ENCODE peak calls at places on chromosomes 2 and 18, in six cellular contexts. One of them, this sample, is unnamed.

GRCh38 chr18:25827961-25828561 is 262.4 kb downstream of the SS18 start:
- DNase-seq in tibial nerve: no peak
- DNase-seq in OCI-LY7: no peak
- DNase-seq in HCT116: no peak
- DNase-seq in ovary: no peak
- DNase-seq in left lung: no peak
- DNase-seq in this sample: no peak

GRCh38 chr18:73688851-73689659 is 458.6 kb downstream of the FBXO15 start:
- DNase-seq in ovary: no peak
- DNase-seq in left lung: no peak
- DNase-seq in OCI-LY7: peak; percentile 1
- DNase-seq in HCT116: no peak
- DNase-seq in tibial nerve: no peak
- DNase-seq in this sample: peak; percentile 41

GRCh38 chr2:199223791-199224190 is 233.9 kb downstream of the SATB2 start:
- DNase-seq in HCT116: no peak
- DNase-seq in tibial nerve: no peak
- DNase-seq in ovary: no peak
- DNase-seq in OCI-LY7: peak; percentile 41
- DNase-seq in left lung: no peak
- DNase-seq in this sample: peak; percentile 85

GRCh38 chr2:20052229-20052871 is 922 bp upstream of the LAPTM4A start:
- DNase-seq in HCT116: no peak
- DNase-seq in OCI-LY7: no peak
- DNase-seq in tibial nerve: no peak
- DNase-seq in ovary: no peak
- DNase-seq in left lung: no peak
- DNase-seq in this sample: peak; percentile 38

GRCh38 chr2:3198119-3198518 is 179.5 kb downstream of the EIPR1 start:
- DNase-seq in left lung: no peak
- DNase-seq in HCT116: no peak
- DNase-seq in ovary: no peak
- DNase-seq in OCI-LY7: peak; percentile 21
- DNase-seq in tibial nerve: no peak
- DNase-seq in this sample: no peak

GRCh38 chr2:228067309-228067708 is 114.2 kb downstream of the SPHKAP start:
- DNase-seq in ovary: no peak
- DNase-seq in left lung: no peak
- DNase-seq in tibial nerve: no peak
- DNase-seq in HCT116: no peak
- DNase-seq in OCI-LY7: no peak
- DNase-seq in this sample: no peak

GRCh38 chr2:151922845-151923666 is 94.8 kb upstream of the ARL5A start:
- DNase-seq in tibial nerve: peak; percentile 52
- DNase-seq in left lung: peak; percentile 79
- DNase-seq in HCT116: no peak
- DNase-seq in OCI-LY7: no peak
- DNase-seq in ovary: no peak
- DNase-seq in this sample: no peak

GRCh38 chr2:114534728-114535084 is 92.3 kb downstream of the DPP10 start:
- DNase-seq in HCT116: no peak
- DNase-seq in ovary: no peak
- DNase-seq in tibial nerve: no peak
- DNase-seq in left lung: no peak
- DNase-seq in OCI-LY7: no peak
- DNase-seq in this sample: no peak

GRCh38 chr18:62796216-62796621 is 80.9 kb downstream of the PHLPP1 start:
- DNase-seq in left lung: no peak
- DNase-seq in tibial nerve: no peak
- DNase-seq in ovary: no peak
- DNase-seq in OCI-LY7: no peak
- DNase-seq in HCT116: no peak
- DNase-seq in this sample: no peak

GRCh38 chr2:23375448-23375847 is 9.5 kb upstream of the KLHL29 start:
- DNase-seq in ovary: no peak
- DNase-seq in OCI-LY7: peak; percentile 65
- DNase-seq in left lung: no peak
- DNase-seq in tibial nerve: no peak
- DNase-seq in HCT116: peak; percentile 76
- DNase-seq in this sample: peak; percentile 30

GRCh38 chr18:79400591-79401381 is 5.1 kb downstream of the NFATC1 start:
- DNase-seq in ovary: no peak
- DNase-seq in OCI-LY7: peak; percentile 38
- DNase-seq in HCT116: no peak
- DNase-seq in left lung: peak; percentile 32
- DNase-seq in tibial nerve: no peak
- DNase-seq in this sample: no peak

GRCh38 chr2:200159829-200160781 is 146.4 kb upstream of the SPATS2L start:
- DNase-seq in left lung: no peak
- DNase-seq in tibial nerve: no peak
- DNase-seq in ovary: no peak
- DNase-seq in OCI-LY7: no peak
- DNase-seq in HCT116: no peak
- DNase-seq in this sample: no peak

GRCh38 chr2:190517468-190517867 is 17.1 kb downstream of the NEMP2 start:
- DNase-seq in left lung: no peak
- DNase-seq in HCT116: no peak
- DNase-seq in OCI-LY7: no peak
- DNase-seq in tibial nerve: no peak
- DNase-seq in ovary: no peak
- DNase-seq in this sample: no peak

GRCh38 chr2:146997488-146997887 is 847.3 kb upstream of the ACVR2A start:
- DNase-seq in left lung: no peak
- DNase-seq in OCI-LY7: no peak
- DNase-seq in HCT116: no peak
- DNase-seq in ovary: no peak
- DNase-seq in tibial nerve: no peak
- DNase-seq in this sample: no peak

GRCh38 chr18:7000484-7001096 is 117.0 kb downstream of the LAMA1 start:
- DNase-seq in ovary: no peak
- DNase-seq in HCT116: no peak
- DNase-seq in left lung: no peak
- DNase-seq in OCI-LY7: peak; percentile 3
- DNase-seq in tibial nerve: no peak
- DNase-seq in this sample: peak; percentile 30

GRCh38 chr2:113818382-113818951 is 62.0 kb upstream of the SLC35F5 start:
- DNase-seq in tibial nerve: no peak
- DNase-seq in OCI-LY7: no peak
- DNase-seq in ovary: peak; percentile 82
- DNase-seq in left lung: peak; percentile 61
- DNase-seq in HCT116: peak; percentile 83
- DNase-seq in this sample: peak; percentile 86

GRCh38 chr18:3027301-3027700 is 14.4 kb upstream of the LPIN2 start:
- DNase-seq in ovary: no peak
- DNase-seq in tibial nerve: no peak
- DNase-seq in HCT116: no peak
- DNase-seq in OCI-LY7: no peak
- DNase-seq in left lung: no peak
- DNase-seq in this sample: no peak

GRCh38 chr2:60634443-60634842 is 81.0 kb upstream of the BCL11A start:
- DNase-seq in left lung: no peak
- DNase-seq in OCI-LY7: no peak
- DNase-seq in tibial nerve: no peak
- DNase-seq in ovary: no peak
- DNase-seq in HCT116: no peak
- DNase-seq in this sample: no peak

GRCh38 chr2:86414996-86415395 is 26.2 kb upstream of the KDM3A start:
- DNase-seq in ovary: no peak
- DNase-seq in left lung: no peak
- DNase-seq in HCT116: no peak
- DNase-seq in tibial nerve: no peak
- DNase-seq in OCI-LY7: no peak
- DNase-seq in this sample: peak; percentile 40

GRCh38 chr2:40097691-40098376 is 318.8 kb upstream of the THUMPD2 start:
- DNase-seq in tibial nerve: no peak
- DNase-seq in OCI-LY7: no peak
- DNase-seq in ovary: no peak
- DNase-seq in HCT116: no peak
- DNase-seq in left lung: no peak
- DNase-seq in this sample: no peak

GRCh38 chr2:203814661-203815540 is 52.7 kb upstream of the CTLA4 start:
- DNase-seq in ovary: peak; percentile 41
- DNase-seq in OCI-LY7: peak; percentile 89
- DNase-seq in left lung: peak; percentile 58
- DNase-seq in tibial nerve: peak; percentile 25
- DNase-seq in HCT116: peak; percentile 50
- DNase-seq in this sample: peak; percentile 83

GRCh38 chr2:55148269-55148668 is 83.8 kb downstream of the CLHC1 start:
- DNase-seq in OCI-LY7: no peak
- DNase-seq in HCT116: no peak
- DNase-seq in left lung: no peak
- DNase-seq in tibial nerve: no peak
- DNase-seq in ovary: no peak
- DNase-seq in this sample: peak; percentile 41

GRCh38 chr2:43083278-43083677 is 143.1 kb downstream of the ZFP36L2 start:
- DNase-seq in OCI-LY7: no peak
- DNase-seq in tibial nerve: no peak
- DNase-seq in ovary: peak; percentile 67
- DNase-seq in HCT116: no peak
- DNase-seq in left lung: no peak
- DNase-seq in this sample: no peak

GRCh38 chr2:9231291-9232165 is 24.9 kb downstream of the ASAP2 start:
- DNase-seq in OCI-LY7: no peak
- DNase-seq in ovary: no peak
- DNase-seq in HCT116: no peak
- DNase-seq in left lung: no peak
- DNase-seq in tibial nerve: no peak
- DNase-seq in this sample: no peak

GRCh38 chr2:9230881-9231280 is 24.3 kb downstream of the ASAP2 start:
- DNase-seq in OCI-LY7: no peak
- DNase-seq in HCT116: no peak
- DNase-seq in tibial nerve: no peak
- DNase-seq in left lung: no peak
- DNase-seq in ovary: no peak
- DNase-seq in this sample: no peak

GRCh38 chr2:9232886-9233285 is 26.3 kb downstream of the ASAP2 start:
- DNase-seq in left lung: no peak
- DNase-seq in HCT116: peak; percentile 77
- DNase-seq in ovary: no peak
- DNase-seq in OCI-LY7: no peak
- DNase-seq in tibial nerve: no peak
- DNase-seq in this sample: no peak

GRCh38 chr2:9230051-9230802 is 23.6 kb downstream of the ASAP2 start:
- DNase-seq in HCT116: no peak
- DNase-seq in OCI-LY7: no peak
- DNase-seq in tibial nerve: no peak
- DNase-seq in ovary: no peak
- DNase-seq in left lung: no peak
- DNase-seq in this sample: no peak

DNA sequence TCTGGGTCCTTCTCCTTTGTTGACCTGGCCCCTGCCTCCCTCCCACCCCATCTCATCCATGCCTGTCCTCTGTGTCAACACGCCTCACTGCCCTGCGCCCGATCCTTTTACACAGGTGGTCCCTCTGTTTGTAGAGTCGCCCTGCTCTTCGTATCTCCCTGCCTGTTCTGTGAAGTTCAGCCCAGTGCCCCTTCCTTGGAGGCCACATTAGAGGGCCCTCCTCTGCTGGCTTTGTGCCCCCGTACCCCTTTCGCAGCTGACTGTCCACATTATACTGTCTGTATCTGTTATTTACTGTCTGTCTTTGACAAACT is 25.5 kb downstream of the ASAP2 start:
- DNase-seq in tibial nerve: no peak
- DNase-seq in ovary: no peak
- DNase-seq in left lung: no peak
- DNase-seq in HCT116: no peak
- DNase-seq in OCI-LY7: no peak
- DNase-seq in this sample: no peak
- H3K27ac ChIP-seq in tibial nerve: peak overlapping the region; percentile 48
- H3K27ac ChIP-seq in ovary: no peak overlapping the region
- H3K27ac ChIP-seq in left lung: peak overlapping the region; percentile 1
- H3K27ac ChIP-seq in HCT116: no peak overlapping the region
- H3K27ac ChIP-seq in OCI-LY7: no peak overlapping the region
- H3K27ac ChIP-seq in this sample: peak overlapping the region; percentile 78

DNA sequence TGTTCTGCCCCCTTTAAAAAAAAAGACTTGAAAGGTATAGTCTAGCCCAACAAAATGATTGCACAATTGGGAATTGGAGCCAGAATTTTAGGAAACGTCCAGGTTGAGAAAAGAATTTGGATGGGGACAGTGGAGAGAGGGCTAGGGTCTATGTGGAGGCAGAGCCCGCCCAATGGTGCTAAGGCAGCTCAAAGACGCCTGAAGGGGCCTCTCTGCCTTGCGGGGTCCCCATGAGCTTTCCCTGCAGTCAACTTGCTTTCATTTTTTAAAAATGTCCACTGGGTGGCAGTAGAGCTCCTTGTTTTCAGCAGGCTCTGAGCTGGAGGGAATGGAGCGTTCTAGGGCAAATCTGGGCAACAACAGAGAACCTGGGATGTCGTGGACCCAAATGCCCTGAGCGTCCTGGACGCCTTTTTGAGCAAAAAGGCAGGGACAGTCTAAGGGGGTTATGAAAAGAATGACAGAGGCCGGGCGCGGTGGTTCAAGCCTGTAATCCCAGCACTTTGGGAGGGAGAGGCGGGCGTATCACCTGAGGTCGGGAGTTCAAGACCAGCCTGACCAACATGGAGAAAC is 40.2 kb upstream of the ITM2C start:
- DNase-seq in ovary: peak; percentile 49
- DNase-seq in left lung: no peak
- DNase-seq in tibial nerve: no peak
- DNase-seq in OCI-LY7: peak; percentile 82
- DNase-seq in HCT116: peak; percentile 77
- DNase-seq in this sample: peak; percentile 59
- TF ChIP-seq CTCF in ovary: peak; percentile 33
- TF ChIP-seq CTCF in left lung: peak; percentile 54
- TF ChIP-seq CTCF in tibial nerve: peak; percentile 75
- TF ChIP-seq CTCF in OCI-LY7: peak; percentile 80
- TF ChIP-seq CTCF in HCT116: peak; percentile 50
- TF ChIP-seq CTCF in this sample: peak; percentile 75

GRCh38 chr2:12452211-12452610 is 264.5 kb upstream of the TRIB2 start:
- DNase-seq in ovary: no peak
- DNase-seq in left lung: no peak
- DNase-seq in OCI-LY7: no peak
- DNase-seq in HCT116: no peak
- DNase-seq in tibial nerve: no peak
- DNase-seq in this sample: no peak

GRCh38 chr2:12456293-12457151 is 260.2 kb upstream of the TRIB2 start:
- DNase-seq in left lung: peak; percentile 93
- DNase-seq in OCI-LY7: peak; percentile 26
- DNase-seq in tibial nerve: peak; percentile 83
- DNase-seq in HCT116: peak; percentile 48
- DNase-seq in ovary: peak; percentile 97
- DNase-seq in this sample: peak; percentile 96

GRCh38 chr2:12457831-12458230 is 258.9 kb upstream of the TRIB2 start:
- DNase-seq in ovary: no peak
- DNase-seq in HCT116: no peak
- DNase-seq in tibial nerve: no peak
- DNase-seq in OCI-LY7: no peak
- DNase-seq in left lung: no peak
- DNase-seq in this sample: no peak

GRCh38 chr2:12453731-12454130 is 263.0 kb upstream of the TRIB2 start:
- DNase-seq in ovary: no peak
- DNase-seq in left lung: no peak
- DNase-seq in HCT116: no peak
- DNase-seq in OCI-LY7: no peak
- DNase-seq in tibial nerve: no peak
- DNase-seq in this sample: no peak

GRCh38 chr2:12455626-12456025 is 261.1 kb upstream of the TRIB2 start:
- DNase-seq in tibial nerve: no peak
- DNase-seq in left lung: no peak
- DNase-seq in ovary: no peak
- DNase-seq in OCI-LY7: no peak
- DNase-seq in HCT116: no peak
- DNase-seq in this sample: peak; percentile 20
- H3K27ac ChIP-seq in tibial nerve: no peak overlapping the region
- H3K27ac ChIP-seq in left lung: no peak overlapping the region
- H3K27ac ChIP-seq in ovary: no peak overlapping the region
- H3K27ac ChIP-seq in OCI-LY7: no peak overlapping the region
- H3K27ac ChIP-seq in HCT116: no peak overlapping the region
- H3K27ac ChIP-seq in this sample: no peak overlapping the region

GRCh38 chr2:201965550-201965949 is 68.1 kb upstream of the FZD7 start:
- DNase-seq in OCI-LY7: no peak
- DNase-seq in tibial nerve: no peak
- DNase-seq in ovary: no peak
- DNase-seq in left lung: no peak
- DNase-seq in HCT116: no peak
- DNase-seq in this sample: no peak
- TF ChIP-seq CTCF in OCI-LY7: peak; percentile 27
- TF ChIP-seq CTCF in tibial nerve: no peak
- TF ChIP-seq CTCF in ovary: no peak
- TF ChIP-seq CTCF in left lung: no peak
- TF ChIP-seq CTCF in HCT116: peak; percentile 29
- TF ChIP-seq CTCF in this sample: no peak